ENCODE peak calls at places on chromosomes 1 and 21, in ten cellular contexts. One of them, this sample, is unnamed.

GRCh38 chr1:118291686-118292085 is 106.7 kb upstream of the SPAG17 start:
- DNase-seq in fibroblast of villous mesenchyme: no peak
- DNase-seq in left ventricle myocardium inferior: peak
- DNase-seq in brain microvascular endothelial cell: no peak
- DNase-seq in ovary: no peak
- DNase-seq in lung: no peak
- DNase-seq in GM12865: no peak
- DNase-seq in BJ: no peak
- DNase-seq in heart left ventricle: no peak
- DNase-seq in retinal pigment epithelial cell: no peak
- DNase-seq in this sample: peak

GRCh38 chr1:42014823-42015222 is 96.1 kb upstream of the HIVEP3 start:
- DNase-seq in fibroblast of villous mesenchyme: no peak
- DNase-seq in left ventricle myocardium inferior: no peak
- DNase-seq in brain microvascular endothelial cell: no peak
- DNase-seq in ovary: no peak
- DNase-seq in lung: no peak
- DNase-seq in GM12865: peak
- DNase-seq in BJ: no peak
- DNase-seq in heart left ventricle: no peak
- DNase-seq in retinal pigment epithelial cell: no peak
- DNase-seq in this sample: no peak

GRCh38 chr1:170296642-170297041 is 150.9 kb downstream of the NTMT2 start:
- DNase-seq in fibroblast of villous mesenchyme: peak
- DNase-seq in left ventricle myocardium inferior: no peak
- DNase-seq in brain microvascular endothelial cell: peak
- DNase-seq in ovary: no peak
- DNase-seq in lung: no peak
- DNase-seq in GM12865: no peak
- DNase-seq in BJ: no peak
- DNase-seq in heart left ventricle: no peak
- DNase-seq in retinal pigment epithelial cell: peak
- DNase-seq in this sample: peak

GRCh38 chr1:244862354-244862698 is 2.0 kb downstream of the HNRNPU start:
- DNase-seq in fibroblast of villous mesenchyme: peak
- DNase-seq in left ventricle myocardium inferior: no peak
- DNase-seq in brain microvascular endothelial cell: no peak
- DNase-seq in ovary: no peak
- DNase-seq in lung: no peak
- DNase-seq in GM12865: peak
- DNase-seq in BJ: no peak
- DNase-seq in heart left ventricle: no peak
- DNase-seq in retinal pigment epithelial cell: no peak
- DNase-seq in this sample: no peak

GRCh38 chr1:53359934-53360276 is 32.0 kb upstream of the LRP8 start:
- DNase-seq in fibroblast of villous mesenchyme: no peak
- DNase-seq in left ventricle myocardium inferior: no peak
- DNase-seq in brain microvascular endothelial cell: no peak
- DNase-seq in ovary: no peak
- DNase-seq in lung: no peak
- DNase-seq in GM12865: no peak
- DNase-seq in BJ: no peak
- DNase-seq in heart left ventricle: peak
- DNase-seq in retinal pigment epithelial cell: no peak
- DNase-seq in this sample: no peak

GRCh38 chr1:109208431-109208830 is 5.3 kb upstream of the SARS1 start:
- DNase-seq in fibroblast of villous mesenchyme: no peak
- DNase-seq in left ventricle myocardium inferior: no peak
- DNase-seq in brain microvascular endothelial cell: no peak
- DNase-seq in ovary: no peak
- DNase-seq in lung: no peak
- DNase-seq in GM12865: no peak
- DNase-seq in BJ: no peak
- DNase-seq in heart left ventricle: no peak
- DNase-seq in retinal pigment epithelial cell: no peak
- DNase-seq in this sample: no peak

GRCh38 chr1:79792212-79792575 is 785.7 kb upstream of the ADGRL4 start:
- DNase-seq in fibroblast of villous mesenchyme: peak
- DNase-seq in left ventricle myocardium inferior: no peak
- DNase-seq in brain microvascular endothelial cell: peak
- DNase-seq in ovary: no peak
- DNase-seq in lung: no peak
- DNase-seq in GM12865: no peak
- DNase-seq in BJ: no peak
- DNase-seq in heart left ventricle: no peak
- DNase-seq in retinal pigment epithelial cell: no peak
- DNase-seq in this sample: peak

GRCh38 chr1:2469103-2469940 is 6.8 kb upstream of the PLCH2 start:
- DNase-seq in fibroblast of villous mesenchyme: no peak
- DNase-seq in left ventricle myocardium inferior: no peak
- DNase-seq in brain microvascular endothelial cell: no peak
- DNase-seq in ovary: no peak
- DNase-seq in lung: no peak
- DNase-seq in GM12865: no peak
- DNase-seq in BJ: no peak
- DNase-seq in heart left ventricle: no peak
- DNase-seq in retinal pigment epithelial cell: no peak
- DNase-seq in this sample: no peak

GRCh38 chr1:44423706-44424546 is 18.9 kb downstream of the RNF220 start:
- DNase-seq in fibroblast of villous mesenchyme: peak
- DNase-seq in left ventricle myocardium inferior: peak
- DNase-seq in brain microvascular endothelial cell: no peak
- DNase-seq in ovary: peak
- DNase-seq in lung: peak
- DNase-seq in GM12865: no peak
- DNase-seq in BJ: no peak
- DNase-seq in heart left ventricle: peak
- DNase-seq in retinal pigment epithelial cell: peak
- DNase-seq in this sample: peak

GRCh38 chr1:14113271-14113670 is 413.3 kb downstream of the PRDM2 start:
- DNase-seq in fibroblast of villous mesenchyme: no peak
- DNase-seq in left ventricle myocardium inferior: no peak
- DNase-seq in brain microvascular endothelial cell: no peak
- DNase-seq in ovary: no peak
- DNase-seq in lung: no peak
- DNase-seq in GM12865: no peak
- DNase-seq in BJ: no peak
- DNase-seq in heart left ventricle: no peak
- DNase-seq in retinal pigment epithelial cell: no peak
- DNase-seq in this sample: no peak

GRCh38 chr21:45376459-45377324 is 28.3 kb upstream of the COL18A1 start:
- DNase-seq in fibroblast of villous mesenchyme: peak
- DNase-seq in left ventricle myocardium inferior: peak
- DNase-seq in brain microvascular endothelial cell: no peak
- DNase-seq in ovary: peak
- DNase-seq in lung: no peak
- DNase-seq in GM12865: no peak
- DNase-seq in BJ: no peak
- DNase-seq in heart left ventricle: peak
- DNase-seq in retinal pigment epithelial cell: no peak
- DNase-seq in this sample: no peak

GRCh38 chr1:96355961-96356360 is 365.6 kb upstream of the PTBP2 start:
- DNase-seq in fibroblast of villous mesenchyme: no peak
- DNase-seq in left ventricle myocardium inferior: no peak
- DNase-seq in brain microvascular endothelial cell: no peak
- DNase-seq in ovary: no peak
- DNase-seq in lung: no peak
- DNase-seq in GM12865: no peak
- DNase-seq in BJ: no peak
- DNase-seq in heart left ventricle: no peak
- DNase-seq in retinal pigment epithelial cell: no peak
- DNase-seq in this sample: no peak

GRCh38 chr1:96357132-96357531 is 364.5 kb upstream of the PTBP2 start:
- DNase-seq in fibroblast of villous mesenchyme: no peak
- DNase-seq in left ventricle myocardium inferior: no peak
- DNase-seq in brain microvascular endothelial cell: no peak
- DNase-seq in ovary: no peak
- DNase-seq in lung: no peak
- DNase-seq in GM12865: no peak
- DNase-seq in BJ: no peak
- DNase-seq in heart left ventricle: no peak
- DNase-seq in retinal pigment epithelial cell: no peak
- DNase-seq in this sample: no peak

GRCh38 chr1:96358057-96358456 is 363.5 kb upstream of the PTBP2 start:
- DNase-seq in fibroblast of villous mesenchyme: no peak
- DNase-seq in left ventricle myocardium inferior: no peak
- DNase-seq in brain microvascular endothelial cell: no peak
- DNase-seq in ovary: no peak
- DNase-seq in lung: no peak
- DNase-seq in GM12865: no peak
- DNase-seq in BJ: no peak
- DNase-seq in heart left ventricle: no peak
- DNase-seq in retinal pigment epithelial cell: no peak
- DNase-seq in this sample: no peak

GRCh38 chr1:96352733-96353132 is 368.9 kb upstream of the PTBP2 start:
- DNase-seq in fibroblast of villous mesenchyme: no peak
- DNase-seq in left ventricle myocardium inferior: no peak
- DNase-seq in brain microvascular endothelial cell: no peak
- DNase-seq in ovary: no peak
- DNase-seq in lung: no peak
- DNase-seq in GM12865: no peak
- DNase-seq in BJ: no peak
- DNase-seq in heart left ventricle: no peak
- DNase-seq in retinal pigment epithelial cell: no peak
- DNase-seq in this sample: no peak
- H3K4me3 ChIP-seq in fibroblast of villous mesenchyme: no peak
- H3K4me3 ChIP-seq in left ventricle myocardium inferior: no peak
- H3K4me3 ChIP-seq in brain microvascular endothelial cell: no peak
- H3K4me3 ChIP-seq in ovary: no peak
- H3K4me3 ChIP-seq in lung: no peak
- H3K4me3 ChIP-seq in GM12865: no peak
- H3K4me3 ChIP-seq in BJ: no peak
- H3K4me3 ChIP-seq in heart left ventricle: no peak
- H3K4me3 ChIP-seq in retinal pigment epithelial cell: no peak
- H3K4me3 ChIP-seq in this sample: no peak

GRCh38 chr1:162877412-162877811 is 16.4 kb upstream of the CCDC190 start:
- DNase-seq in fibroblast of villous mesenchyme: no peak
- DNase-seq in left ventricle myocardium inferior: no peak
- DNase-seq in brain microvascular endothelial cell: no peak
- DNase-seq in ovary: no peak
- DNase-seq in lung: no peak
- DNase-seq in GM12865: no peak
- DNase-seq in BJ: no peak
- DNase-seq in heart left ventricle: no peak
- DNase-seq in retinal pigment epithelial cell: no peak
- DNase-seq in this sample: no peak

GRCh38 chr1:162878000-162878596 is 17.1 kb upstream of the CCDC190 start:
- DNase-seq in fibroblast of villous mesenchyme: peak
- DNase-seq in left ventricle myocardium inferior: peak
- DNase-seq in brain microvascular endothelial cell: peak
- DNase-seq in ovary: no peak
- DNase-seq in lung: peak
- DNase-seq in GM12865: peak
- DNase-seq in BJ: no peak
- DNase-seq in heart left ventricle: peak
- DNase-seq in retinal pigment epithelial cell: no peak
- DNase-seq in this sample: peak

GRCh38 chr1:162876751-162877150 is 15.8 kb upstream of the CCDC190 start:
- DNase-seq in fibroblast of villous mesenchyme: no peak
- DNase-seq in left ventricle myocardium inferior: no peak
- DNase-seq in brain microvascular endothelial cell: no peak
- DNase-seq in ovary: no peak
- DNase-seq in lung: no peak
- DNase-seq in GM12865: no peak
- DNase-seq in BJ: no peak
- DNase-seq in heart left ventricle: no peak
- DNase-seq in retinal pigment epithelial cell: no peak
- DNase-seq in this sample: no peak

GRCh38 chr1:162872981-162873380 is 12.0 kb upstream of the CCDC190 start:
- DNase-seq in fibroblast of villous mesenchyme: no peak
- DNase-seq in left ventricle myocardium inferior: no peak
- DNase-seq in brain microvascular endothelial cell: peak
- DNase-seq in ovary: no peak
- DNase-seq in lung: no peak
- DNase-seq in GM12865: no peak
- DNase-seq in BJ: no peak
- DNase-seq in heart left ventricle: no peak
- DNase-seq in retinal pigment epithelial cell: no peak
- DNase-seq in this sample: peak

GRCh38 chr1:162873671-162874666 is 13.0 kb upstream of the CCDC190 start:
- DNase-seq in fibroblast of villous mesenchyme: peak
- DNase-seq in left ventricle myocardium inferior: no peak
- DNase-seq in brain microvascular endothelial cell: peak
- DNase-seq in ovary: no peak
- DNase-seq in lung: no peak
- DNase-seq in GM12865: no peak
- DNase-seq in BJ: no peak
- DNase-seq in heart left ventricle: no peak
- DNase-seq in retinal pigment epithelial cell: no peak
- DNase-seq in this sample: peak
- TF ChIP-seq CTCF in fibroblast of villous mesenchyme: peak
- TF ChIP-seq CTCF in left ventricle myocardium inferior: no peak
- TF ChIP-seq CTCF in brain microvascular endothelial cell: peak
- TF ChIP-seq CTCF in ovary: no peak
- TF ChIP-seq CTCF in lung: no peak
- TF ChIP-seq CTCF in GM12865: no peak
- TF ChIP-seq CTCF in BJ: peak
- TF ChIP-seq CTCF in heart left ventricle: no peak
- TF ChIP-seq CTCF in retinal pigment epithelial cell: peak
- TF ChIP-seq CTCF in this sample: peak

GRCh38 chr1:153358691-153358975 is 979 bp downstream of the S100A9 start:
- DNase-seq in fibroblast of villous mesenchyme: no peak
- DNase-seq in left ventricle myocardium inferior: no peak
- DNase-seq in brain microvascular endothelial cell: no peak
- DNase-seq in ovary: no peak
- DNase-seq in lung: peak
- DNase-seq in GM12865: no peak
- DNase-seq in BJ: no peak
- DNase-seq in heart left ventricle: no peak
- DNase-seq in retinal pigment epithelial cell: no peak
- DNase-seq in this sample: no peak
- H3K4me3 ChIP-seq in fibroblast of villous mesenchyme: no peak
- H3K4me3 ChIP-seq in left ventricle myocardium inferior: peak
- H3K4me3 ChIP-seq in brain microvascular endothelial cell: no peak
- H3K4me3 ChIP-seq in ovary: no peak
- H3K4me3 ChIP-seq in lung: no peak
- H3K4me3 ChIP-seq in GM12865: no peak
- H3K4me3 ChIP-seq in BJ: no peak
- H3K4me3 ChIP-seq in heart left ventricle: no peak
- H3K4me3 ChIP-seq in retinal pigment epithelial cell: no peak
- H3K4me3 ChIP-seq in this sample: no peak

DNA sequence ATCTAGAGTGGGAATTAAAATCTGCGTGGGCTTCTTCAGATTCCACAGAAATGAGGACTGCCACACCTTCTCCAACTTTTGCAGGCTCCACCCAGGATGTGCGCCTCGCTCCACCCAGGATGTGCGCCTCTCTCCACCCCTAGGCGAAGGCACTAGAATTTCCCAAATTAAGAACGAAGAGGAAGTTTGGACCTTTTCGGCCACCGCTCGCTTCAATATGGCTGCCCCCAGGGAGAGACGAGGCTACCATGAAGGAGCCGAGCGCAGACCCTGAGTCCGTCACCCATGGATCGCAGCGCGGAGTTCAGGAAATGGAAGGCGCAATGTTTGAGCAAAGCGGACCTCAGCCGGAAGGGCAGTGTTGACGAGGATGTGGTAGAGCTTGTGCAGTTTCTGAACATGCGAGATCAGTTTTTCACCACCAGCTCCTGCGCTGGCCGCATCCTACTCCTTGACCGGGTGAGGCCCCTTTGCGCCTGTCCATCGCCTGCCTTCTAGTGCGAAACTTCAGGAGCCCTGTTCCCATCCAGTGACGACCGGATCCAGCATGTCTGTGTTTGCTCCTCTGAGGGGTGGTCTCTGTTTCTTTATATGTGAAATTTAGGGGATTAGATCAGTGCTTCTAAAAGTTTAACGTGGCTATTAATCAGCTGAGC is at the start of the genes CRYZ and TYW3:
- DNase-seq in fibroblast of villous mesenchyme: peak
- DNase-seq in left ventricle myocardium inferior: peak
- DNase-seq in brain microvascular endothelial cell: peak
- DNase-seq in ovary: peak
- DNase-seq in lung: peak
- DNase-seq in GM12865: peak
- DNase-seq in BJ: peak
- DNase-seq in heart left ventricle: peak
- DNase-seq in retinal pigment epithelial cell: peak
- DNase-seq in this sample: peak
- TF ChIP-seq CTCF in fibroblast of villous mesenchyme: no peak
- TF ChIP-seq CTCF in left ventricle myocardium inferior: no peak
- TF ChIP-seq CTCF in brain microvascular endothelial cell: no peak
- TF ChIP-seq CTCF in ovary: no peak
- TF ChIP-seq CTCF in lung: no peak
- TF ChIP-seq CTCF in GM12865: no peak
- TF ChIP-seq CTCF in BJ: no peak
- TF ChIP-seq CTCF in heart left ventricle: peak
- TF ChIP-seq CTCF in retinal pigment epithelial cell: no peak
- TF ChIP-seq CTCF in this sample: peak